ENCODE peak calls at places on chromosome 14, in six cellular contexts. H is HCT116; Y is naive thymus-derived CD4-positive, alpha-beta T cell; W is ascending aorta; S is tibial artery; F is thoracic aorta. K is an unnamed sample.

GRCh38 chr14:101761032-101761880 is at the start of gene PPP2R5C:
- DNase-seq in H (peak; percentile 62), Y (peak; percentile 83), W (peak; percentile 94), S (peak; percentile 97), F (peak; percentile 77), K (peak; percentile 94)

GRCh38 chr14:32932302-32932920 is 6.3 kb upstream of the NPAS3 start:
- DNase-seq in H (no peak), Y (no peak), W (no peak), S (no peak), F (no peak), K (no peak)

GRCh38 chr14:92883066-92883465 is 39.9 kb upstream of the CHGA start:
- DNase-seq in H (no peak), Y (no peak), W (no peak), S (no peak), F (no peak), K (no peak)

GRCh38 chr14:72451081-72451972 is 442.6 kb downstream of the DPF3 start:
- DNase-seq in H (no peak), Y (no peak), W (peak; percentile 50), S (no peak), F (no peak), K (no peak)

GRCh38 chr14:93725002-93725582 is 63.2 kb downstream of the PRIMA1 start:
- DNase-seq in H (no peak), Y (no peak), W (no peak), S (peak; percentile 59), F (no peak), K (no peak)

GRCh38 chr14:64387232-64387737 is 868 bp upstream of the MTHFD1 start:
- DNase-seq in H (no peak), Y (no peak), W (peak; percentile 71), S (no peak), F (no peak), K (peak; percentile 20)

GRCh38 chr14:106652494-106652893 is 1126.1 kb downstream of the TMEM121 start:
- DNase-seq in H (no peak), Y (no peak), W (no peak), S (no peak), F (no peak), K (peak; percentile 48)

GRCh38 chr14:101731187-101732080 is 30.1 kb upstream of the PPP2R5C start:
- DNase-seq in H (peak; percentile 86), Y (peak; percentile 81), W (peak; percentile 79), S (no peak), F (no peak), K (peak; percentile 84)

GRCh38 chr14:76947078-76947837 is 81.2 kb downstream of the IRF2BPL start:
- DNase-seq in H (peak; percentile 87), Y (peak; percentile 72), W (peak; percentile 92), S (peak; percentile 95), F (peak; percentile 59), K (peak; percentile 81)

GRCh38 chr14:61322011-61322798 is 826 bp downstream of the PRKCH start:
- DNase-seq in H (no peak), Y (no peak), W (no peak), S (peak; percentile 70), F (no peak), K (peak; percentile 52)

GRCh38 chr14:98189521-98189920 is 1082.5 kb downstream of the BCL11B start:
- DNase-seq in H (no peak), Y (no peak), W (no peak), S (no peak), F (no peak), K (no peak)

GRCh38 chr14:99190696-99191662 is 81.0 kb downstream of the BCL11B start:
- DNase-seq in H (no peak), Y (no peak), W (no peak), S (no peak), F (no peak), K (peak; percentile 15)

GRCh38 chr14:51094282-51094821 is 553 bp downstream of the TRIM9 start:
- DNase-seq in H (no peak), Y (peak; percentile 32), W (no peak), S (no peak), F (no peak), K (no peak)

GRCh38 chr14:93036652-93037341 is 78.9 kb downstream of the ITPK1 start:
- DNase-seq in H (no peak), Y (no peak), W (no peak), S (no peak), F (no peak), K (no peak)

GRCh38 chr14:96586921-96587822 is 85.0 kb downstream of the PAPOLA start:
- DNase-seq in H (no peak), Y (peak; percentile 6), W (no peak), S (no peak), F (no peak), K (no peak)

GRCh38 chr14:56855891-56856461 is 45.7 kb upstream of the OTX2 start:
- DNase-seq in H (no peak), Y (no peak), W (no peak), S (no peak), F (no peak), K (no peak)

GRCh38 chr14:64704743-64705405 is 650 bp downstream of the PLEKHG3 start:
- DNase-seq in H (no peak), Y (peak; percentile 42), W (peak; percentile 74), S (peak; percentile 72), F (no peak), K (no peak)

GRCh38 chr14:74302160-74302628 is 540 bp downstream of the ABCD4 start:
- DNase-seq in H (no peak), Y (no peak), W (no peak), S (no peak), F (no peak), K (peak; percentile 55)

GRCh38 chr14:84017533-84017932 is 1512.4 kb upstream of the FLRT2 start:
- DNase-seq in H (no peak), Y (no peak), W (no peak), S (no peak), F (no peak), K (no peak)

GRCh38 chr14:37988472-37988871 is 219.2 kb upstream of the SSTR1 start:
- DNase-seq in H (no peak), Y (no peak), W (no peak), S (no peak), F (no peak), K (no peak)

GRCh38 chr14:102867826-102868580 is 54.5 kb upstream of the AMN start:
- DNase-seq in H (no peak), Y (no peak), W (no peak), S (no peak), F (no peak), K (no peak)
- H3K27ac ChIP-seq in H (no peak overlapping the region), Y (no peak overlapping the region), W (no peak overlapping the region), S (no peak overlapping the region), F (no peak overlapping the region), K (no peak overlapping the region)

GRCh38 chr14:24848427-24848826 is 201.5 kb downstream of the STXBP6 start:
- DNase-seq in H (no peak), Y (no peak), W (no peak), S (no peak), F (no peak), K (no peak)
- H3K27ac ChIP-seq in H (no peak overlapping the region), Y (no peak overlapping the region), W (no peak overlapping the region), S (no peak overlapping the region), F (no peak overlapping the region), K (no peak overlapping the region)

GRCh38 chr14:91230363-91231035 is 14.0 kb downstream of the GPR68 start:
- DNase-seq in H (no peak), Y (no peak), W (no peak), S (no peak), F (no peak), K (no peak)
- H3K27ac ChIP-seq in H (no peak overlapping the region), Y (peak overlapping the region; percentile 53), W (no peak overlapping the region), S (no peak overlapping the region), F (no peak overlapping the region), K (no peak overlapping the region)

DNA sequence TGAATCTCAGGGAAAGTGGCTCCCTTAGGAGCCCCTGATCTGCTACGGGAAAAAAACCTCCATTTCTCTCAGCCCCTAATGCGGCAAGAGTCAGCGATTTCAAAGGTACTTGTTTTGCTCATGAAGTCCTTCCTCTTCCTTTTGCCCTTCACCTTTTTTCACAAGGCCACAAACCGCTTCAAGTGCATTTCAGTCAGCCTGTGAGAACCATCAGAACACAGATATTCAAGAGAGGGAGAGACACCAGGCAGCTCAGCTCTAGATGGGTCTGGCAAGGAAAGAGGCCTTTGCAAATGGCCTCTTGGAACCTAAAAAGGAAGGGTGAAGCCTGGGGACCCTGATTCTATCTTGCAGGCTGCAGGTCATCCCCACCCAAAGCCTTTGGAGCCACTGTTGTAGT is 144.9 kb downstream of the SAMD4A start:
- DNase-seq in H (no peak), Y (no peak), W (no peak), S (no peak), F (no peak), K (no peak)
- H3K27ac ChIP-seq in H (no peak overlapping the region), Y (no peak overlapping the region), W (peak overlapping the region; percentile 91), S (peak overlapping the region; percentile 86), F (peak overlapping the region; percentile 88), K (no peak overlapping the region)

GRCh38 chr14:23219075-23219474 is 18.7 kb upstream of the RNF212B start:
- DNase-seq in H (no peak), Y (no peak), W (no peak), S (no peak), F (no peak), K (no peak)
- H3K27ac ChIP-seq in H (no peak overlapping the region), Y (no peak overlapping the region), W (no peak overlapping the region), S (no peak overlapping the region), F (no peak overlapping the region), K (no peak overlapping the region)

GRCh38 chr14:71361335-71361734 is 454.1 kb downstream of the PCNX1 start:
- DNase-seq in H (no peak), Y (no peak), W (no peak), S (no peak), F (no peak), K (peak; percentile 20)

GRCh38 chr14:71361874-71362273 is 454.6 kb downstream of the PCNX1 start:
- DNase-seq in H (no peak), Y (no peak), W (no peak), S (no peak), F (no peak), K (no peak)

GRCh38 chr14:71355324-71356201 is 448.3 kb downstream of the PCNX1 start:
- DNase-seq in H (no peak), Y (no peak), W (no peak), S (peak; percentile 76), F (no peak), K (peak; percentile 13)

GRCh38 chr14:71359823-71360222 is 452.6 kb downstream of the PCNX1 start:
- DNase-seq in H (no peak), Y (no peak), W (no peak), S (no peak), F (no peak), K (no peak)

DNA sequence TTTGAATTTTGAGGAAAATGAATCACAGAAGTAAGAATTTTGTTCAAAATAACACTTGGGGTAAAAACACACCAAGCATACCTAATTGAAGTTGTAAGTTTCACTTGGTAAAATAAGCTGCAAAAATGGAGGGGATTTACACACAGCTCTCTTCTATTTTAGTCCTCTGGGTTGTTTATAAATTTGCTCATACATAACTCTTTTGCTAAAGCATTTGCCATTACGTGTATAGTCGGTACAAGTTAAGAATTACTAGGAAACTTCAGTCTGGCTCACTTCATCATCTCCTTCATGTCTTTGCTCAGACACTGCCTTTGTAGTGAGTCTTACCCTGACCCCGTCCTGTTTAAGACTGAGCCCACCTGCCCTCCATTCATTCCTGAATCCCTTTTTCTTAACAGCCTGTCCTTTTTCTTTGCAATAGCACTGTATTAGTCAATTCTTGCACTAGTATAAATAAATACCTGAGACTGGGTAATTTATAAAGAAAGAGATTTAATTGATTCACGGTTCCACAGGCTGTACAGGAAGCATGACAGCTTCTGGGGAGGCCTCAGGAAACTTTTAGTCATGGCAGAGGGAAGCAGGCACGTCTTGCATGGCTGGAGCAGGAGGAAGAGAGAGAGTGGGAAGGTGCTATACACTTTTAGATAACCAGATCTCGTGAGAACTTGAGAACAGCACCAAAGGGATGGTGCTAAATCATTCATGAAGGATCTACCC is 451.1 kb downstream of the PCNX1 start:
- DNase-seq in H (no peak), Y (no peak), W (no peak), S (no peak), F (no peak), K (no peak)
- H3K27ac ChIP-seq in H (no peak overlapping the region), Y (no peak overlapping the region), W (peak overlapping the region; percentile 70), S (peak overlapping the region; percentile 62), F (peak overlapping the region; percentile 33), K (no peak overlapping the region)

K was measured in RWPE1.